ENCODE peak calls at places on chromosome 16, in four cellular contexts. One of them, this sample, is unnamed.

GRCh38 chr16:85395207-85395912 is 217.8 kb upstream of the GSE1 start:
- DNase-seq in lower leg skin: no peak
- DNase-seq in progenitor cell of endocrine pancreas: no peak
- DNase-seq in ELR: peak; percentile 99
- DNase-seq in this sample: peak; percentile 53

GRCh38 chr16:58582971-58583765 is 46.5 kb downstream of the CNOT1 start:
- DNase-seq in ELR: no peak
- DNase-seq in lower leg skin: no peak
- DNase-seq in progenitor cell of endocrine pancreas: no peak
- DNase-seq in this sample: no peak

GRCh38 chr16:52309761-52310416 is 237.1 kb downstream of the TOX3 start:
- DNase-seq in progenitor cell of endocrine pancreas: no peak
- DNase-seq in lower leg skin: no peak
- DNase-seq in ELR: no peak
- DNase-seq in this sample: no peak

GRCh38 chr16:23206986-23207385 is 24.4 kb downstream of the SCNN1G start:
- DNase-seq in lower leg skin: no peak
- DNase-seq in ELR: no peak
- DNase-seq in progenitor cell of endocrine pancreas: no peak
- DNase-seq in this sample: no peak

GRCh38 chr16:2179576-2179975 is 16.8 kb downstream of the CASKIN1 start:
- DNase-seq in progenitor cell of endocrine pancreas: no peak
- DNase-seq in ELR: no peak
- DNase-seq in lower leg skin: no peak
- DNase-seq in this sample: no peak

GRCh38 chr16:56606688-56607618 is 1.4 kb upstream of the MT2A start:
- DNase-seq in lower leg skin: peak; percentile 91
- DNase-seq in progenitor cell of endocrine pancreas: no peak
- DNase-seq in ELR: peak; percentile 100
- DNase-seq in this sample: peak; percentile 62

GRCh38 chr16:73951541-73951940 is 345.1 kb upstream of the PSMD7 start:
- DNase-seq in lower leg skin: no peak
- DNase-seq in ELR: no peak
- DNase-seq in progenitor cell of endocrine pancreas: no peak
- DNase-seq in this sample: no peak

GRCh38 chr16:4371481-4372314 is at the start of gene VASN:
- DNase-seq in progenitor cell of endocrine pancreas: peak; percentile 76
- DNase-seq in ELR: peak; percentile 77
- DNase-seq in lower leg skin: peak; percentile 67
- DNase-seq in this sample: peak; percentile 83

GRCh38 chr16:82682757-82683156 is 56.0 kb downstream of the CDH13 start:
- DNase-seq in progenitor cell of endocrine pancreas: no peak
- DNase-seq in ELR: no peak
- DNase-seq in lower leg skin: no peak
- DNase-seq in this sample: no peak

GRCh38 chr16:85366031-85366763 is 246.9 kb upstream of the GSE1 start:
- DNase-seq in lower leg skin: no peak
- DNase-seq in progenitor cell of endocrine pancreas: no peak
- DNase-seq in ELR: no peak
- DNase-seq in this sample: no peak

GRCh38 chr16:66212426-66212825 is 154.1 kb upstream of the CDH5 start:
- DNase-seq in progenitor cell of endocrine pancreas: no peak
- DNase-seq in ELR: no peak
- DNase-seq in lower leg skin: no peak
- DNase-seq in this sample: no peak

GRCh38 chr16:10170016-10170415 is 12.2 kb downstream of the GRIN2A start:
- DNase-seq in ELR: peak; percentile 36
- DNase-seq in progenitor cell of endocrine pancreas: no peak
- DNase-seq in lower leg skin: no peak
- DNase-seq in this sample: no peak

GRCh38 chr16:55000595-55000994 is 69.9 kb downstream of the IRX5 start:
- DNase-seq in ELR: no peak
- DNase-seq in lower leg skin: no peak
- DNase-seq in progenitor cell of endocrine pancreas: no peak
- DNase-seq in this sample: no peak

GRCh38 chr16:66952430-66953139 is 8.5 kb upstream of the CES3 start:
- DNase-seq in progenitor cell of endocrine pancreas: no peak
- DNase-seq in lower leg skin: no peak
- DNase-seq in ELR: no peak
- DNase-seq in this sample: no peak

GRCh38 chr16:1884155-1884760 is 12.3 kb upstream of the MEIOB start:
- DNase-seq in lower leg skin: no peak
- DNase-seq in ELR: peak; percentile 42
- DNase-seq in progenitor cell of endocrine pancreas: no peak
- DNase-seq in this sample: no peak

GRCh38 chr16:1407749-1408148 is 6.8 kb downstream of the UNKL start:
- DNase-seq in progenitor cell of endocrine pancreas: no peak
- DNase-seq in lower leg skin: no peak
- DNase-seq in ELR: no peak
- DNase-seq in this sample: peak; percentile 26

GRCh38 chr16:2364638-2365210 is 24.2 kb upstream of the ABCA3 start:
- DNase-seq in lower leg skin: no peak
- DNase-seq in ELR: no peak
- DNase-seq in progenitor cell of endocrine pancreas: no peak
- DNase-seq in this sample: no peak

GRCh38 chr16:18801197-18801972 is at the start of gene ARL6IP1:
- DNase-seq in lower leg skin: peak; percentile 99
- DNase-seq in progenitor cell of endocrine pancreas: peak; percentile 95
- DNase-seq in ELR: peak; percentile 99
- DNase-seq in this sample: peak; percentile 96

GRCh38 chr16:84303023-84303422 is 8.3 kb downstream of the WFDC1 start:
- DNase-seq in lower leg skin: no peak
- DNase-seq in ELR: no peak
- DNase-seq in progenitor cell of endocrine pancreas: no peak
- DNase-seq in this sample: no peak